ENCODE peak calls at places on chromosomes 7 and 10, in ten cellular contexts. One of them, this sample, is unnamed.

GRCh38 chr7:137932881-137933269 is 69.0 kb downstream of the CREB3L2 start:
- DNase-seq in frontal cortex: no peak
- DNase-seq in hippocampal formation: peak
- DNase-seq in activated T-helper 1 cell treated with Interleukin-2 at 50 U/mL for 16 hours: no peak
- DNase-seq in T-helper 2 cell: no peak
- DNase-seq in HCT116: no peak
- DNase-seq in Ammon's horn: peak
- DNase-seq in K562: no peak
- DNase-seq in NCI-H345: no peak
- DNase-seq in thoracic aorta: no peak
- DNase-seq in this sample: no peak

GRCh38 chr10:80535671-80536360 is 1.9 kb upstream of the SH2D4B start:
- DNase-seq in Ammon's horn: no peak
- DNase-seq in thoracic aorta: no peak
- DNase-seq in HCT116: peak
- DNase-seq in hippocampal formation: no peak
- DNase-seq in T-helper 2 cell: peak
- DNase-seq in frontal cortex: peak
- DNase-seq in K562: peak
- DNase-seq in NCI-H345: peak
- DNase-seq in activated T-helper 1 cell treated with Interleukin-2 at 50 U/mL for 16 hours: peak
- DNase-seq in this sample: no peak

GRCh38 chr7:96667026-96667425 is 42.6 kb downstream of the SEM1 start:
- DNase-seq in Ammon's horn: no peak
- DNase-seq in HCT116: no peak
- DNase-seq in K562: no peak
- DNase-seq in activated T-helper 1 cell treated with Interleukin-2 at 50 U/mL for 16 hours: no peak
- DNase-seq in frontal cortex: no peak
- DNase-seq in T-helper 2 cell: no peak
- DNase-seq in NCI-H345: no peak
- DNase-seq in thoracic aorta: no peak
- DNase-seq in hippocampal formation: no peak
- DNase-seq in this sample: no peak

GRCh38 chr7:46515844-46516590 is 594.9 kb upstream of the IGFBP3 start:
- DNase-seq in frontal cortex: no peak
- DNase-seq in activated T-helper 1 cell treated with Interleukin-2 at 50 U/mL for 16 hours: no peak
- DNase-seq in HCT116: no peak
- DNase-seq in T-helper 2 cell: no peak
- DNase-seq in thoracic aorta: no peak
- DNase-seq in Ammon's horn: no peak
- DNase-seq in K562: no peak
- DNase-seq in hippocampal formation: no peak
- DNase-seq in NCI-H345: no peak
- DNase-seq in this sample: no peak

GRCh38 chr7:17301491-17302101 is 3.1 kb downstream of the AHR start:
- DNase-seq in T-helper 2 cell: peak
- DNase-seq in Ammon's horn: no peak
- DNase-seq in K562: peak
- DNase-seq in NCI-H345: peak
- DNase-seq in frontal cortex: no peak
- DNase-seq in thoracic aorta: peak
- DNase-seq in HCT116: no peak
- DNase-seq in activated T-helper 1 cell treated with Interleukin-2 at 50 U/mL for 16 hours: no peak
- DNase-seq in hippocampal formation: peak
- DNase-seq in this sample: no peak

GRCh38 chr7:5695037-5695708 is 86.3 kb downstream of the RNF216 start:
- DNase-seq in activated T-helper 1 cell treated with Interleukin-2 at 50 U/mL for 16 hours: peak
- DNase-seq in Ammon's horn: peak
- DNase-seq in hippocampal formation: no peak
- DNase-seq in frontal cortex: no peak
- DNase-seq in thoracic aorta: no peak
- DNase-seq in K562: no peak
- DNase-seq in HCT116: no peak
- DNase-seq in NCI-H345: no peak
- DNase-seq in T-helper 2 cell: peak
- DNase-seq in this sample: no peak

GRCh38 chr7:44909596-44909995 is 24.3 kb upstream of the PURB start:
- DNase-seq in frontal cortex: no peak
- DNase-seq in K562: no peak
- DNase-seq in T-helper 2 cell: no peak
- DNase-seq in hippocampal formation: no peak
- DNase-seq in Ammon's horn: no peak
- DNase-seq in thoracic aorta: no peak
- DNase-seq in activated T-helper 1 cell treated with Interleukin-2 at 50 U/mL for 16 hours: no peak
- DNase-seq in HCT116: no peak
- DNase-seq in NCI-H345: no peak
- DNase-seq in this sample: no peak

GRCh38 chr7:102205915-102206314 is 80.8 kb upstream of the SH2B2 start:
- DNase-seq in Ammon's horn: peak
- DNase-seq in thoracic aorta: no peak
- DNase-seq in K562: no peak
- DNase-seq in frontal cortex: no peak
- DNase-seq in T-helper 2 cell: no peak
- DNase-seq in hippocampal formation: no peak
- DNase-seq in NCI-H345: no peak
- DNase-seq in activated T-helper 1 cell treated with Interleukin-2 at 50 U/mL for 16 hours: no peak
- DNase-seq in HCT116: no peak
- DNase-seq in this sample: no peak

GRCh38 chr7:82234457-82235049 is 209.0 kb downstream of the CACNA2D1 start:
- DNase-seq in NCI-H345: peak
- DNase-seq in K562: peak
- DNase-seq in thoracic aorta: no peak
- DNase-seq in activated T-helper 1 cell treated with Interleukin-2 at 50 U/mL for 16 hours: no peak
- DNase-seq in frontal cortex: no peak
- DNase-seq in HCT116: peak
- DNase-seq in Ammon's horn: peak
- DNase-seq in hippocampal formation: peak
- DNase-seq in T-helper 2 cell: peak
- DNase-seq in this sample: peak

GRCh38 chr7:100801833-100802568 is 25.3 kb downstream of the EPHB4 start:
- DNase-seq in thoracic aorta: no peak
- DNase-seq in K562: peak
- DNase-seq in HCT116: no peak
- DNase-seq in activated T-helper 1 cell treated with Interleukin-2 at 50 U/mL for 16 hours: no peak
- DNase-seq in NCI-H345: peak
- DNase-seq in hippocampal formation: no peak
- DNase-seq in Ammon's horn: no peak
- DNase-seq in T-helper 2 cell: no peak
- DNase-seq in frontal cortex: no peak
- DNase-seq in this sample: no peak

GRCh38 chr10:46247808-46248569 is 38.8 kb upstream of the ANTXRL start:
- DNase-seq in HCT116: no peak
- DNase-seq in frontal cortex: no peak
- DNase-seq in K562: peak
- DNase-seq in activated T-helper 1 cell treated with Interleukin-2 at 50 U/mL for 16 hours: no peak
- DNase-seq in T-helper 2 cell: no peak
- DNase-seq in thoracic aorta: no peak
- DNase-seq in hippocampal formation: no peak
- DNase-seq in Ammon's horn: no peak
- DNase-seq in NCI-H345: no peak
- DNase-seq in this sample: no peak

GRCh38 chr7:151592330-151592729 is 72.6 kb upstream of the RHEB start:
- DNase-seq in HCT116: no peak
- DNase-seq in thoracic aorta: no peak
- DNase-seq in K562: no peak
- DNase-seq in T-helper 2 cell: no peak
- DNase-seq in NCI-H345: no peak
- DNase-seq in activated T-helper 1 cell treated with Interleukin-2 at 50 U/mL for 16 hours: no peak
- DNase-seq in Ammon's horn: no peak
- DNase-seq in frontal cortex: no peak
- DNase-seq in hippocampal formation: no peak
- DNase-seq in this sample: no peak

GRCh38 chr7:128673571-128673970 is 1.5 kb downstream of the GARIN1A start:
- DNase-seq in hippocampal formation: no peak
- DNase-seq in activated T-helper 1 cell treated with Interleukin-2 at 50 U/mL for 16 hours: no peak
- DNase-seq in Ammon's horn: no peak
- DNase-seq in frontal cortex: no peak
- DNase-seq in K562: no peak
- DNase-seq in T-helper 2 cell: no peak
- DNase-seq in thoracic aorta: no peak
- DNase-seq in NCI-H345: no peak
- DNase-seq in HCT116: no peak
- DNase-seq in this sample: no peak

GRCh38 chr10:19638173-19638872 is 177.9 kb upstream of the PLXDC2 start:
- DNase-seq in Ammon's horn: peak
- DNase-seq in T-helper 2 cell: no peak
- DNase-seq in NCI-H345: no peak
- DNase-seq in hippocampal formation: no peak
- DNase-seq in HCT116: no peak
- DNase-seq in frontal cortex: no peak
- DNase-seq in thoracic aorta: no peak
- DNase-seq in K562: no peak
- DNase-seq in activated T-helper 1 cell treated with Interleukin-2 at 50 U/mL for 16 hours: no peak
- DNase-seq in this sample: no peak

GRCh38 chr7:45662018-45662417 is 87.8 kb downstream of the ADCY1 start:
- DNase-seq in thoracic aorta: no peak
- DNase-seq in hippocampal formation: no peak
- DNase-seq in T-helper 2 cell: no peak
- DNase-seq in NCI-H345: no peak
- DNase-seq in K562: no peak
- DNase-seq in Ammon's horn: no peak
- DNase-seq in HCT116: no peak
- DNase-seq in activated T-helper 1 cell treated with Interleukin-2 at 50 U/mL for 16 hours: no peak
- DNase-seq in frontal cortex: no peak
- DNase-seq in this sample: no peak